ENCODE peak calls at places on chromosomes 3 and 15, in four cellular contexts. One of them, this sample, is unnamed.

GRCh38 chr3:156792114-156792513 is 34.0 kb upstream of the LEKR1 start:
- DNase-seq in fibroblast of lung: no peak
- DNase-seq in HCT116: no peak
- DNase-seq in A549: no peak
- DNase-seq in this sample: no peak

GRCh38 chr15:23646165-23647000 is 1.3 kb downstream of the MAGEL2 start:
- DNase-seq in HCT116: no peak
- DNase-seq in fibroblast of lung: no peak
- DNase-seq in A549: no peak
- DNase-seq in this sample: no peak

GRCh38 chr15:75061272-75061671 is 37.9 kb downstream of the PPCDC start:
- DNase-seq in HCT116: no peak
- DNase-seq in A549: no peak
- DNase-seq in fibroblast of lung: peak
- DNase-seq in this sample: no peak

GRCh38 chr3:197858133-197858532 is 67.1 kb downstream of the LRCH3 start:
- DNase-seq in HCT116: no peak
- DNase-seq in fibroblast of lung: no peak
- DNase-seq in A549: no peak
- DNase-seq in this sample: no peak

GRCh38 chr15:101264911-101265641 is 12.2 kb downstream of the SELENOS start:
- DNase-seq in A549: no peak
- DNase-seq in HCT116: no peak
- DNase-seq in fibroblast of lung: no peak
- DNase-seq in this sample: no peak

GRCh38 chr3:190671658-190672057 is 157.8 kb downstream of the IL1RAP start:
- DNase-seq in HCT116: no peak
- DNase-seq in fibroblast of lung: peak
- DNase-seq in A549: no peak
- DNase-seq in this sample: no peak

GRCh38 chr3:153274521-153274920 is 112.5 kb downstream of the RAP2B start:
- DNase-seq in fibroblast of lung: no peak
- DNase-seq in HCT116: no peak
- DNase-seq in A549: no peak
- DNase-seq in this sample: no peak

GRCh38 chr3:120625199-120625598 is 29.1 kb downstream of the NDUFB4 start:
- DNase-seq in A549: no peak
- DNase-seq in fibroblast of lung: no peak
- DNase-seq in HCT116: no peak
- DNase-seq in this sample: no peak

GRCh38 chr15:65641723-65642475 is 20.2 kb downstream of the SLC24A1 start:
- DNase-seq in HCT116: no peak
- DNase-seq in fibroblast of lung: no peak
- DNase-seq in A549: no peak
- DNase-seq in this sample: no peak

GRCh38 chr15:65642588-65642987 is 20.9 kb downstream of the SLC24A1 start:
- DNase-seq in fibroblast of lung: no peak
- DNase-seq in A549: no peak
- DNase-seq in HCT116: no peak
- DNase-seq in this sample: no peak

GRCh38 chr15:65639509-65639908 is 17.8 kb downstream of the SLC24A1 start:
- DNase-seq in HCT116: no peak
- DNase-seq in A549: no peak
- DNase-seq in fibroblast of lung: no peak
- DNase-seq in this sample: no peak

GRCh38 chr15:65638107-65638506 is 16.4 kb downstream of the SLC24A1 start:
- DNase-seq in A549: no peak
- DNase-seq in HCT116: no peak
- DNase-seq in fibroblast of lung: no peak
- DNase-seq in this sample: no peak

DNA sequence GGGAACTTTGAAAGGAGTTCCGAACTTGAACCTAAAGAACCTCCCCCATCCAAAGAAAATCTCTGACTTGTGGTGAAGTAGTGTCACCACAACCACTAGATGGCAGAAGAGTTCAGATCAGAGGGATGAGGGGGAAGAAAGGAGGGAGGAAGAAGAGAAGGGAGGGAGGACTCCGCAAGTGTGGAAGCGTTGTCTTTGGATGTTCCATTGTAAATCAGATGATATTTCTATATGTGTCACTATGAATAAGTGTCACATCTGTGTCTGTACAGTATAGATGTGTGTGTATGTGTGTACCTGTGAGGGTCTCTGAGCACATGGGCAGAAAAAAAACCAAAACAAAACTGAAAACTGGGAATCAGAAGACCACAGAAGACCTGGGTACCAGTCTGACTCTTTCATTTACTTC is 16.9 kb downstream of the SLC24A1 start:
- DNase-seq in fibroblast of lung: peak
- DNase-seq in A549: peak
- DNase-seq in HCT116: peak
- DNase-seq in this sample: peak
- TF ChIP-seq CTCF in fibroblast of lung: peak
- TF ChIP-seq CTCF in A549: peak
- TF ChIP-seq CTCF in HCT116: peak
- TF ChIP-seq CTCF in this sample: peak

DNA sequence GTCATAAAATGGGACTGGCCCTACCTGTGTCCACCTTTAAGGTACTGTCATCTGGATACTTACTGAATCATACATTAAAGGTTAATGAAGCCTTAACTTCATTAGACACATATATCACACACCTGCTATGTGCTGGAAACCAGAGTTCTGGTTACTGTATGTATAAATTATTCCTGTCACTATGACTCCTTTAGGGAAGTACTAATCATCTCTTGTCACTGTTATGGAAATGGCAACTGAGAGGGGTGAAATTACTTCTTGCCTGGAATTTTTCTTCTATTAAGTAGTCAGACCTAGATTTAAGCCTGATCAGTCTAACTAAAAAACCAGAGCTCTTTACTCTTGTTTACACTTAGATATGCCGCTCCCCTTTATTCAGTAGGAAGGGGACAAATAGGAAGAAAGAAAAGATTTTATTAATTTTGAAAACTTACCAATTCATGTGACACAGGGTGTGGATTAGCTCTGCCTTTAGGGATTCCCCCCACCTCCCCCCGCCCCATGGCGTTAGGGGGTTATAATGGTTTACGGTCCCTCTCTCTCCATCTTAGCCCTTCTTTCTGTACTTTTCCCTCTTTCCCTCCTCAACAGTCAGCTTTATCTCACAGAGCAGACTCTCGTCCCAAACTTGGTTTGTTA is 152.6 kb downstream of the KLHL25 start:
- DNase-seq in fibroblast of lung: no peak
- DNase-seq in HCT116: no peak
- DNase-seq in A549: no peak
- DNase-seq in this sample: no peak
- TF ChIP-seq CTCF in fibroblast of lung: no peak
- TF ChIP-seq CTCF in HCT116: no peak
- TF ChIP-seq CTCF in A549: no peak
- TF ChIP-seq CTCF in this sample: no peak

GRCh38 chr3:133939496-133939835 is 43.8 kb upstream of the RAB6B start:
- DNase-seq in HCT116: no peak
- DNase-seq in A549: no peak
- DNase-seq in fibroblast of lung: no peak
- DNase-seq in this sample: no peak

GRCh38 chr3:133937061-133937686 is 41.5 kb upstream of the RAB6B start:
- DNase-seq in HCT116: no peak
- DNase-seq in fibroblast of lung: no peak
- DNase-seq in A549: no peak
- DNase-seq in this sample: no peak

GRCh38 chr3:133937756-133938601 is 42.3 kb upstream of the RAB6B start:
- DNase-seq in HCT116: no peak
- DNase-seq in fibroblast of lung: peak
- DNase-seq in A549: no peak
- DNase-seq in this sample: no peak

GRCh38 chr3:133940536-133940935 is 44.9 kb upstream of the RAB6B start:
- DNase-seq in A549: no peak
- DNase-seq in fibroblast of lung: no peak
- DNase-seq in HCT116: no peak
- DNase-seq in this sample: no peak

DNA sequence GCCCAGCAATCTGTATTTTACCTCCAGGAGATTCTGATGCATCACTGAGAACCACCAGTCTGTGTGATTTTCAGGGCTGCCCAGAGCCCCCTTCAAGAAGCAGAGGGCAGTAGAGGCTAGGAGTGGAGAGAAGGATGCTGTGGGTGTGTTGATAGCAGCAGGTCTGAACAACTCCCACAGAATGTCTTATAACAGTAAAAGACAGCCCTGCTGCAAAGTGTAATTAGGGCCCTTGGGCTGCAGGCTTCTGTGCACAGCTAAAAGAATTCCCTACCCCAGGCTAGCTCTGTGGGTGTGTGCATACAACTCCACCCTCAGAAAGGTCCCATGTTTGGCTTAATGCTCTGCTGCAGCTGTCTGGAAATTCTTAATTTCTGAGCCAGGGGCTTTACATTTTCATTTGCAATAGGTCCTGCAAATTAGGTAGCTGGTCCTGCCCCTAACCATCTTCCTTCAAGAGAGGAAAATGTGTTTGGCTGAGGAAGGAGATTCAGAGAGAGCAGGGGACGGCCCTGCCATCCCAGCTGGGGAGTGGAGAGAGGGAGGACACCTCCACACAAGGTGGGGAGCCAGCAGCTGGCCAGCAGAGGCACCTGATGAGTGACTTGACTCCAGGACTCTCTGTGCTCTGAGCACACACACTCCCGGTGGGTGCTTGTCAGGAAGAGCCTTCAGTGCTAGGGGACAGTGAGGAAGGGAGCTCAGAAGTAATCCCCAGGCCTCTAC is 43.3 kb upstream of the RAB6B start:
- DNase-seq in A549: no peak
- DNase-seq in fibroblast of lung: peak
- DNase-seq in HCT116: no peak
- DNase-seq in this sample: no peak
- TF ChIP-seq CTCF in A549: no peak
- TF ChIP-seq CTCF in fibroblast of lung: peak
- TF ChIP-seq CTCF in HCT116: no peak
- TF ChIP-seq CTCF in this sample: peak

GRCh38 chr3:148718982-148719862 is 21.5 kb downstream of the AGTR1 start:
- DNase-seq in fibroblast of lung: no peak
- DNase-seq in A549: no peak
- DNase-seq in HCT116: peak
- DNase-seq in this sample: no peak
- TF ChIP-seq CTCF in fibroblast of lung: peak
- TF ChIP-seq CTCF in A549: peak
- TF ChIP-seq CTCF in HCT116: peak
- TF ChIP-seq CTCF in this sample: peak

GRCh38 chr3:122258757-122259371 is 66.2 kb upstream of the CSTA start:
- DNase-seq in HCT116: peak
- DNase-seq in A549: peak
- DNase-seq in fibroblast of lung: peak
- DNase-seq in this sample: peak
- TF ChIP-seq CTCF in HCT116: peak
- TF ChIP-seq CTCF in A549: peak
- TF ChIP-seq CTCF in fibroblast of lung: peak
- TF ChIP-seq CTCF in this sample: peak

GRCh38 chr3:146160233-146160963 is 586 bp downstream of the PLOD2 start:
- DNase-seq in HCT116: peak
- DNase-seq in A549: peak
- DNase-seq in fibroblast of lung: peak
- DNase-seq in this sample: no peak
- TF ChIP-seq CTCF in HCT116: peak
- TF ChIP-seq CTCF in A549: peak
- TF ChIP-seq CTCF in fibroblast of lung: peak
- TF ChIP-seq CTCF in this sample: peak